ENCODE peak calls at places on chromosomes 1 and 21, in nine cellular contexts. One of them, this sample, is unnamed.

GRCh38 chr1:54137532-54138061 is 15.2 kb downstream of the CDCP2 start:
- DNase-seq in mesendoderm: peak
- DNase-seq in uterus: peak
- DNase-seq in mammary epithelial cell: no peak
- DNase-seq in right cardiac atrium: no peak
- DNase-seq in body of pancreas: no peak
- DNase-seq in A549: no peak
- DNase-seq in SK-N-SH: peak
- DNase-seq in heart left ventricle: no peak
- DNase-seq in this sample: no peak

GRCh38 chr1:182507685-182508084 is 57.7 kb downstream of the RGSL1 start:
- DNase-seq in mesendoderm: no peak
- DNase-seq in uterus: no peak
- DNase-seq in mammary epithelial cell: peak
- DNase-seq in right cardiac atrium: no peak
- DNase-seq in body of pancreas: no peak
- DNase-seq in A549: no peak
- DNase-seq in SK-N-SH: no peak
- DNase-seq in heart left ventricle: peak
- DNase-seq in this sample: no peak

GRCh38 chr1:54151013-54151412 is 1.8 kb downstream of the CDCP2 start:
- DNase-seq in mesendoderm: no peak
- DNase-seq in uterus: no peak
- DNase-seq in mammary epithelial cell: no peak
- DNase-seq in right cardiac atrium: no peak
- DNase-seq in body of pancreas: no peak
- DNase-seq in A549: no peak
- DNase-seq in SK-N-SH: no peak
- DNase-seq in heart left ventricle: no peak
- DNase-seq in this sample: no peak

GRCh38 chr1:46755121-46755520 is 36.2 kb upstream of the EFCAB14 start:
- DNase-seq in mesendoderm: no peak
- DNase-seq in uterus: no peak
- DNase-seq in mammary epithelial cell: no peak
- DNase-seq in right cardiac atrium: no peak
- DNase-seq in body of pancreas: peak
- DNase-seq in A549: no peak
- DNase-seq in SK-N-SH: no peak
- DNase-seq in heart left ventricle: no peak
- DNase-seq in this sample: no peak

GRCh38 chr1:247373721-247374141 is 42.1 kb upstream of the ZNF496 start:
- DNase-seq in mesendoderm: peak
- DNase-seq in uterus: peak
- DNase-seq in mammary epithelial cell: peak
- DNase-seq in right cardiac atrium: peak
- DNase-seq in body of pancreas: peak
- DNase-seq in A549: no peak
- DNase-seq in SK-N-SH: peak
- DNase-seq in heart left ventricle: peak
- DNase-seq in this sample: peak

GRCh38 chr1:114439369-114439768 is 71.6 kb downstream of the TRIM33 start:
- DNase-seq in mesendoderm: no peak
- DNase-seq in uterus: no peak
- DNase-seq in mammary epithelial cell: no peak
- DNase-seq in right cardiac atrium: no peak
- DNase-seq in body of pancreas: no peak
- DNase-seq in A549: no peak
- DNase-seq in SK-N-SH: no peak
- DNase-seq in heart left ventricle: no peak
- DNase-seq in this sample: no peak

GRCh38 chr1:3617806-3618345 is 6.6 kb upstream of the MEGF6 start:
- DNase-seq in mesendoderm: no peak
- DNase-seq in uterus: no peak
- DNase-seq in mammary epithelial cell: no peak
- DNase-seq in right cardiac atrium: no peak
- DNase-seq in body of pancreas: no peak
- DNase-seq in A549: no peak
- DNase-seq in SK-N-SH: no peak
- DNase-seq in heart left ventricle: no peak
- DNase-seq in this sample: no peak

GRCh38 chr1:231020816-231021215 is 19.2 kb downstream of the FAM89A start:
- DNase-seq in mesendoderm: peak
- DNase-seq in uterus: no peak
- DNase-seq in mammary epithelial cell: no peak
- DNase-seq in right cardiac atrium: no peak
- DNase-seq in body of pancreas: no peak
- DNase-seq in A549: no peak
- DNase-seq in SK-N-SH: no peak
- DNase-seq in heart left ventricle: no peak
- DNase-seq in this sample: no peak

GRCh38 chr21:44402323-44403105 is 49.1 kb downstream of the TRPM2 start:
- DNase-seq in mesendoderm: no peak
- DNase-seq in uterus: no peak
- DNase-seq in mammary epithelial cell: no peak
- DNase-seq in right cardiac atrium: no peak
- DNase-seq in body of pancreas: no peak
- DNase-seq in A549: no peak
- DNase-seq in SK-N-SH: peak
- DNase-seq in heart left ventricle: no peak
- DNase-seq in this sample: no peak

GRCh38 chr1:13494025-13494424 is 19.8 kb downstream of the LRRC38 start:
- DNase-seq in mesendoderm: no peak
- DNase-seq in uterus: no peak
- DNase-seq in mammary epithelial cell: no peak
- DNase-seq in right cardiac atrium: no peak
- DNase-seq in body of pancreas: no peak
- DNase-seq in A549: no peak
- DNase-seq in SK-N-SH: no peak
- DNase-seq in heart left ventricle: no peak
- DNase-seq in this sample: no peak

GRCh38 chr1:993379-993995 is 6.4 kb downstream of the HES4 start:
- DNase-seq in mesendoderm: no peak
- DNase-seq in uterus: no peak
- DNase-seq in mammary epithelial cell: no peak
- DNase-seq in right cardiac atrium: no peak
- DNase-seq in body of pancreas: no peak
- DNase-seq in A549: no peak
- DNase-seq in SK-N-SH: peak
- DNase-seq in heart left ventricle: peak
- DNase-seq in this sample: no peak

GRCh38 chr1:70084314-70084915 is 121.0 kb downstream of the LRRC40 start:
- DNase-seq in mesendoderm: no peak
- DNase-seq in uterus: no peak
- DNase-seq in mammary epithelial cell: peak
- DNase-seq in right cardiac atrium: no peak
- DNase-seq in body of pancreas: no peak
- DNase-seq in A549: no peak
- DNase-seq in SK-N-SH: no peak
- DNase-seq in heart left ventricle: no peak
- DNase-seq in this sample: no peak

GRCh38 chr1:185375583-185375982 is 58.5 kb upstream of the IVNS1ABP start:
- DNase-seq in mesendoderm: peak
- DNase-seq in uterus: no peak
- DNase-seq in mammary epithelial cell: peak
- DNase-seq in right cardiac atrium: peak
- DNase-seq in body of pancreas: peak
- DNase-seq in A549: no peak
- DNase-seq in SK-N-SH: no peak
- DNase-seq in heart left ventricle: no peak
- DNase-seq in this sample: no peak
- H3K4me3 ChIP-seq in mesendoderm: no peak
- H3K4me3 ChIP-seq in uterus: no peak
- H3K4me3 ChIP-seq in mammary epithelial cell: no peak
- H3K4me3 ChIP-seq in right cardiac atrium: no peak
- H3K4me3 ChIP-seq in body of pancreas: no peak
- H3K4me3 ChIP-seq in A549: no peak
- H3K4me3 ChIP-seq in SK-N-SH: no peak
- H3K4me3 ChIP-seq in heart left ventricle: no peak
- H3K4me3 ChIP-seq in this sample: no peak

DNA sequence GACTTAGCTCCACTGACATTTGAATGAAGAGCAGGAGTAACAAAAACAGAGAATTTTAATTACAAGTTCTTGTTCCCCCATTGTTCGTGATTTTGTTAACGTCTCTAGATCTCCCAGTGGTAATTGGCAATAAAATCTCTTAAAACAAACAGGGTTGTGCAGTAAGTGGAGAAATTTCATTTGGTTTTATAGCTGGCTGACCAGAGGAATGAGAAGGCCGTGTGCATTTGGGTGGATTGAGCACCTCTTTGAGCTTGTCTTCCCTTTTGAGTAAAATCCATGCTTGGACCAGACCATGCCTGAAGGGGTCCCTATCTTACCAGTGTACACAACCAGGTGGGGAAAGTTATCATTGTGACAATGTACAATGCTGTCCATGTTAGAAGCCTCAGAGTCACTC is 137.8 kb downstream of the HIVEP3 start:
- DNase-seq in mesendoderm: no peak
- DNase-seq in uterus: no peak
- DNase-seq in mammary epithelial cell: no peak
- DNase-seq in right cardiac atrium: no peak
- DNase-seq in body of pancreas: no peak
- DNase-seq in A549: no peak
- DNase-seq in SK-N-SH: no peak
- DNase-seq in heart left ventricle: no peak
- DNase-seq in this sample: no peak
- H3K27ac ChIP-seq in mesendoderm: no peak
- H3K27ac ChIP-seq in uterus: no peak
- H3K27ac ChIP-seq in mammary epithelial cell: no peak
- H3K27ac ChIP-seq in right cardiac atrium: no peak
- H3K27ac ChIP-seq in body of pancreas: no peak
- H3K27ac ChIP-seq in A549: no peak
- H3K27ac ChIP-seq in SK-N-SH: no peak
- H3K27ac ChIP-seq in heart left ventricle: no peak
- H3K27ac ChIP-seq in this sample: no peak

GRCh38 chr1:206804156-206804737 is 32.0 kb upstream of the IL10 start:
- DNase-seq in mesendoderm: no peak
- DNase-seq in uterus: no peak
- DNase-seq in mammary epithelial cell: no peak
- DNase-seq in right cardiac atrium: no peak
- DNase-seq in body of pancreas: no peak
- DNase-seq in A549: no peak
- DNase-seq in SK-N-SH: no peak
- DNase-seq in heart left ventricle: no peak
- DNase-seq in this sample: no peak

GRCh38 chr1:206800411-206800810 is 28.1 kb upstream of the IL10 start:
- DNase-seq in mesendoderm: no peak
- DNase-seq in uterus: no peak
- DNase-seq in mammary epithelial cell: peak
- DNase-seq in right cardiac atrium: no peak
- DNase-seq in body of pancreas: no peak
- DNase-seq in A549: no peak
- DNase-seq in SK-N-SH: no peak
- DNase-seq in heart left ventricle: no peak
- DNase-seq in this sample: no peak

GRCh38 chr1:206801467-206801866 is 29.2 kb upstream of the IL10 start:
- DNase-seq in mesendoderm: peak
- DNase-seq in uterus: no peak
- DNase-seq in mammary epithelial cell: no peak
- DNase-seq in right cardiac atrium: no peak
- DNase-seq in body of pancreas: no peak
- DNase-seq in A549: no peak
- DNase-seq in SK-N-SH: no peak
- DNase-seq in heart left ventricle: no peak
- DNase-seq in this sample: no peak

GRCh38 chr1:206803221-206803730 is 31.0 kb upstream of the IL10 start:
- DNase-seq in mesendoderm: peak
- DNase-seq in uterus: no peak
- DNase-seq in mammary epithelial cell: no peak
- DNase-seq in right cardiac atrium: no peak
- DNase-seq in body of pancreas: peak
- DNase-seq in A549: no peak
- DNase-seq in SK-N-SH: no peak
- DNase-seq in heart left ventricle: no peak
- DNase-seq in this sample: peak

DNA sequence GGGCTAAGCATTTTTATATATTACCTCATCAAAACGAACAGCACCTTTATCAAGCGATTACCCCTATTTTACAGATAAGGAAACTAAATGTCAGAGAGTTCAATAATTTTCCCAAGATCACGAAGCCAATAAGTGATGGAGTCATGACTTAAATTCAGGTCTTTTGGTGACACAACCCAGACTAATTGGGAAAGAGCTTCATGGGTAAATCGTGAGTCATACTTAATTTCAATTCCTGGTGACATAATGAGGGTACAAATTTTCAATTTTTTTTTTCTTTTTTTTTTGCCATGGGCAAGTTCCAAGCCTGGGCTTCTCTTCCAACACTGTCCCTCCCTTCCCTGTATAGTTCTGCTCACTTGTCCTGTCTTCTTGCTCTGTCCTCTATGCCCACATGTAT is 30.1 kb upstream of the IL10 start:
- DNase-seq in mesendoderm: no peak
- DNase-seq in uterus: no peak
- DNase-seq in mammary epithelial cell: no peak
- DNase-seq in right cardiac atrium: no peak
- DNase-seq in body of pancreas: no peak
- DNase-seq in A549: no peak
- DNase-seq in SK-N-SH: no peak
- DNase-seq in heart left ventricle: no peak
- DNase-seq in this sample: no peak
- H3K4me3 ChIP-seq in mesendoderm: no peak
- H3K4me3 ChIP-seq in uterus: no peak
- H3K4me3 ChIP-seq in mammary epithelial cell: no peak
- H3K4me3 ChIP-seq in right cardiac atrium: no peak
- H3K4me3 ChIP-seq in body of pancreas: no peak
- H3K4me3 ChIP-seq in A549: no peak
- H3K4me3 ChIP-seq in SK-N-SH: no peak
- H3K4me3 ChIP-seq in heart left ventricle: no peak
- H3K4me3 ChIP-seq in this sample: no peak

GRCh38 chr1:171279678-171280077 is 31.4 kb downstream of the FMO1 start:
- DNase-seq in mesendoderm: no peak
- DNase-seq in uterus: no peak
- DNase-seq in mammary epithelial cell: no peak
- DNase-seq in right cardiac atrium: no peak
- DNase-seq in body of pancreas: no peak
- DNase-seq in A549: no peak
- DNase-seq in SK-N-SH: no peak
- DNase-seq in heart left ventricle: no peak
- DNase-seq in this sample: no peak
- H3K27ac ChIP-seq in mesendoderm: no peak
- H3K27ac ChIP-seq in uterus: no peak
- H3K27ac ChIP-seq in mammary epithelial cell: no peak
- H3K27ac ChIP-seq in right cardiac atrium: no peak
- H3K27ac ChIP-seq in body of pancreas: no peak
- H3K27ac ChIP-seq in A549: no peak
- H3K27ac ChIP-seq in SK-N-SH: no peak
- H3K27ac ChIP-seq in heart left ventricle: no peak
- H3K27ac ChIP-seq in this sample: no peak

This sample was measured in CD8-positive, alpha-beta memory T cell.